ENCODE peak calls at places on chromosomes 16 and 17, in seven cellular contexts. A is T-helper 1 cell, L is SHP77, W is fibroblast of lung, F is SK-MEL-5, V is head of caudate nucleus, N is psoas muscle. H is an unnamed sample.

GRCh38 chr16:56671706-56672105 is 2.1 kb downstream of the MT1H start:
- DNase-seq in A (no peak), L (no peak), W (peak; percentile 64), F (no peak), V (no peak), N (no peak), H (no peak)

GRCh38 chr16:78993342-78993741 is 607.2 kb downstream of the MAF start:
- DNase-seq in A (no peak), L (peak; percentile 33), W (no peak), F (no peak), V (no peak), N (no peak), H (no peak)

GRCh38 chr17:9767432-9767991 is 23.9 kb downstream of the DHRS7C start:
- DNase-seq in A (no peak), L (no peak), W (no peak), F (no peak), V (no peak), N (no peak), H (no peak)

GRCh38 chr17:46929413-46929812 is 6.5 kb downstream of the GOSR2 start:
- DNase-seq in A (no peak), L (no peak), W (no peak), F (no peak), V (no peak), N (no peak), H (no peak)

GRCh38 chr17:7016886-7017826 is 4.7 kb downstream of the RNASEK start:
- DNase-seq in A (no peak), L (no peak), W (no peak), F (no peak), V (no peak), N (no peak), H (no peak)

GRCh38 chr17:20063665-20064648 is 54.8 kb downstream of the SPECC1 start:
- DNase-seq in A (no peak), L (no peak), W (peak; percentile 96), F (peak; percentile 9), V (peak; percentile 71), N (peak; percentile 90), H (no peak)

GRCh38 chr16:57797526-57798266 is 4.6 kb downstream of the KIFC3 start:
- DNase-seq in A (no peak), L (no peak), W (no peak), F (no peak), V (no peak), N (peak; percentile 73), H (no peak)

GRCh38 chr16:59164461-59164860 is 430.3 kb upstream of the GOT2 start:
- DNase-seq in A (no peak), L (no peak), W (no peak), F (no peak), V (no peak), N (no peak), H (no peak)

GRCh38 chr17:49557204-49558024 is 18.3 kb upstream of the NXPH3 start:
- DNase-seq in A (no peak), L (peak; percentile 80), W (peak; percentile 56), F (peak; percentile 75), V (peak; percentile 31), N (peak; percentile 16), H (no peak)

GRCh38 chr16:54446639-54447038 is 160.1 kb upstream of the IRX3 start:
- DNase-seq in A (no peak), L (no peak), W (peak; percentile 82), F (no peak), V (peak; percentile 83), N (peak; percentile 83), H (no peak)

GRCh38 chr17:77363821-77364361 is 223.1 kb downstream of the SEC14L1 start:
- DNase-seq in A (no peak), L (no peak), W (peak; percentile 41), F (no peak), V (no peak), N (peak; percentile 69), H (no peak)

GRCh38 chr17:81184596-81184995 is 18.6 kb upstream of the AATK start:
- DNase-seq in A (no peak), L (no peak), W (no peak), F (no peak), V (no peak), N (no peak), H (no peak)

GRCh38 chr17:75516619-75517276 is 420 bp downstream of the TSEN54 start:
- DNase-seq in A (no peak), L (no peak), W (peak; percentile 22), F (no peak), V (no peak), N (no peak), H (no peak)

GRCh38 chr16:53892155-53892554 is 188.2 kb downstream of the FTO start:
- DNase-seq in A (no peak), L (peak; percentile 7), W (peak; percentile 81), F (peak; percentile 76), V (peak; percentile 38), N (no peak), H (peak; percentile 35)

H was measured in iPS DF 6.9.